ENCODE peak calls at places on chromosomes 2 and 18, in five cellular contexts. W is body of pancreas; O is heart right ventricle; N is CD8-positive, alpha-beta T cell; L is fibroblast of lung. U is an unnamed sample. For H3K36me3, the result is how much of the 10 kb centered on the place peaks cover.

GRCh38 chr18:56637897-56638231 is 528 bp downstream of the TXNL1 start:
- DNase-seq in L (peak), O (no peak), N (no peak), W (peak), U (no peak)

GRCh38 chr2:169765523-169765922 is 31.9 kb downstream of the KLHL23 start:
- DNase-seq in N (no peak), L (peak), O (no peak), W (no peak), U (no peak)

GRCh38 chr2:158214431-158214830 is 112.8 kb downstream of the UPP2 start:
- DNase-seq in L (peak), W (peak), N (no peak), O (no peak), U (no peak)

GRCh38 chr2:54657664-54658083 is 65.8 kb upstream of the EML6 start:
- DNase-seq in W (peak), O (no peak), N (peak), L (peak), U (no peak)

GRCh38 chr18:21991897-21992296 is 177.5 kb upstream of the GATA6 start:
- DNase-seq in L (no peak), O (no peak), N (no peak), W (no peak), U (no peak)

GRCh38 chr2:219396863-219397457 is 9.2 kb upstream of the DNPEP start:
- DNase-seq in O (no peak), W (no peak), L (no peak), N (no peak), U (no peak)

GRCh38 chr2:190961918-190962487 is 52.0 kb downstream of the STAT1 start:
- DNase-seq in N (no peak), W (no peak), L (peak), O (no peak), U (no peak)

GRCh38 chr2:159516241-159516758 is 100.0 kb downstream of the BAZ2B start:
- DNase-seq in O (no peak), N (no peak), W (peak), L (peak), U (no peak)

GRCh38 chr18:55466789-55467188 is 121.2 kb downstream of the TCF4 start:
- DNase-seq in W (no peak), O (no peak), L (no peak), N (no peak), U (no peak)

GRCh38 chr2:239152239-239152915 is 248.4 kb downstream of the HDAC4 start:
- DNase-seq in O (no peak), W (no peak), N (no peak), L (no peak), U (peak)

GRCh38 chr2:20052872-20053281 is 1.4 kb upstream of the LAPTM4A start:
- DNase-seq in W (peak), N (no peak), O (peak), L (peak), U (peak)

GRCh38 chr2:48483506-48483905 is 46.4 kb upstream of the STON1 start:
- DNase-seq in W (no peak), N (no peak), O (no peak), L (peak), U (no peak)

GRCh38 chr18:69648486-69648885 is 247.8 kb downstream of the DOK6 start:
- DNase-seq in O (no peak), L (no peak), W (peak), N (no peak), U (no peak)

GRCh38 chr2:182375862-182376261 is 51.0 kb downstream of the PDE1A start:
- DNase-seq in W (no peak), O (no peak), N (no peak), L (no peak), U (no peak)

GRCh38 chr2:24351627-24351938 is 8.8 kb downstream of the ITSN2 start:
- DNase-seq in O (no peak), L (no peak), W (no peak), N (no peak), U (no peak)

GRCh38 chr18:44725300-44726096 is 44.8 kb downstream of the SETBP1 start:
- DNase-seq in L (peak), O (peak), N (peak), W (peak), U (peak)

GRCh38 chr2:168039885-168040284 is 207.5 kb downstream of the STK39 start:
- DNase-seq in W (no peak), N (no peak), O (no peak), L (no peak), U (no peak)

GRCh38 chr2:231795525-231796327 is 9.5 kb downstream of the COPS7B start:
- DNase-seq in W (peak), N (no peak), O (no peak), L (peak), U (no peak)

GRCh38 chr2:43887176-43887575 is 48.4 kb downstream of the ABCG8 start:
- DNase-seq in N (no peak), O (no peak), L (no peak), W (peak), U (no peak)

GRCh38 chr18:39200153-39200552 is 1634.6 kb upstream of the CELF4 start:
- DNase-seq in L (no peak), N (no peak), O (no peak), W (no peak), U (no peak)

GRCh38 chr2:223075301-223076270 is 23.6 kb downstream of the KCNE4 start:
- DNase-seq in W (no peak), L (no peak), O (no peak), N (no peak), U (no peak)

GRCh38 chr18:32929213-32929612 is 156.4 kb upstream of the KLHL14 start:
- DNase-seq in W (no peak), O (no peak), N (no peak), L (no peak), U (no peak)

GRCh38 chr2:150588210-150588870 is 100.9 kb upstream of the RND3 start:
- DNase-seq in L (peak), O (no peak), W (no peak), N (no peak), U (no peak)

GRCh38 chr2:237733677-237734300 is 64.8 kb upstream of the RBM44 start:
- DNase-seq in N (no peak), L (no peak), O (no peak), W (peak), U (peak)

GRCh38 chr18:78981652-78981955 is 2.0 kb downstream of the SALL3 start:
- DNase-seq in W (no peak), N (no peak), L (no peak), O (no peak), U (no peak)

GRCh38 chr2:231189571-231190495 is 8.6 kb upstream of the ARMC9 start:
- DNase-seq in N (no peak), L (peak), W (peak), O (peak), U (peak)

GRCh38 chr2:181170256-181170655 is 189.9 kb downstream of the UBE2E3 start:
- DNase-seq in L (no peak), N (no peak), W (no peak), O (no peak), U (no peak)

GRCh38 chr2:108922141-108922915 is 66.7 kb downstream of the EDAR start:
- DNase-seq in O (no peak), N (no peak), L (no peak), W (no peak), U (no peak)

GRCh38 chr2:62297642-62298010 is 101.7 kb downstream of the B3GNT2 start:
- DNase-seq in O (no peak), L (no peak), N (no peak), W (peak), U (no peak)

GRCh38 chr2:152646775-152647174 is 70.5 kb downstream of the PRPF40A start:
- DNase-seq in O (no peak), L (peak), N (no peak), W (no peak), U (no peak)

GRCh38 chr2:222380456-222380855 is 43.9 kb upstream of the SGPP2 start:
- DNase-seq in W (no peak), L (no peak), O (no peak), N (no peak), U (no peak)

GRCh38 chr2:48781366-48781765 is 25.8 kb upstream of the LHCGR start:
- DNase-seq in W (no peak), O (no peak), L (no peak), N (no peak), U (no peak)

GRCh38 chr2:33583194-33583938 is 15.7 kb downstream of the FAM98A start:
- DNase-seq in O (no peak), W (peak), L (peak), N (peak), U (no peak)

GRCh38 chr2:694174-694573 is 17.0 kb upstream of the TMEM18 start:
- DNase-seq in O (no peak), L (peak), N (no peak), W (no peak), U (no peak)

GRCh38 chr18:74190086-74190485 is 41.8 kb downstream of the TIMM21 start:
- DNase-seq in L (peak), W (no peak), O (no peak), N (no peak), U (no peak)

GRCh38 chr2:223262946-223263345 is 211.0 kb downstream of the KCNE4 start:
- DNase-seq in O (no peak), N (no peak), L (no peak), W (no peak), U (no peak)

GRCh38 chr2:189506514-189506976 is 65.3 kb downstream of the WDR75 start:
- DNase-seq in N (no peak), L (no peak), W (no peak), O (no peak), U (no peak)

GRCh38 chr18:8717011-8717770 is 11.8 kb downstream of the MTCL1 start:
- DNase-seq in N (no peak), W (no peak), L (no peak), O (no peak), U (no peak)

GRCh38 chr2:206144383-206144782 is 14.9 kb downstream of the NDUFS1 start:
- DNase-seq in N (no peak), O (no peak), W (no peak), L (no peak), U (no peak)

GRCh38 chr2:206145665-206146064 is 13.6 kb downstream of the NDUFS1 start:
- DNase-seq in O (no peak), W (no peak), L (no peak), N (no peak), U (no peak)

GRCh38 chr2:206149330-206149729 is 9.9 kb downstream of the NDUFS1 start:
- DNase-seq in O (no peak), L (no peak), N (no peak), W (no peak), U (no peak)

GRCh38 chr2:206143451-206143850 is 15.8 kb downstream of the NDUFS1 start:
- DNase-seq in N (no peak), O (no peak), L (no peak), W (no peak), U (no peak)
- H3K36me3 ChIP-seq in N (under half), O (half or more), L (under half), W (half or more), U (half or more)

DNA sequence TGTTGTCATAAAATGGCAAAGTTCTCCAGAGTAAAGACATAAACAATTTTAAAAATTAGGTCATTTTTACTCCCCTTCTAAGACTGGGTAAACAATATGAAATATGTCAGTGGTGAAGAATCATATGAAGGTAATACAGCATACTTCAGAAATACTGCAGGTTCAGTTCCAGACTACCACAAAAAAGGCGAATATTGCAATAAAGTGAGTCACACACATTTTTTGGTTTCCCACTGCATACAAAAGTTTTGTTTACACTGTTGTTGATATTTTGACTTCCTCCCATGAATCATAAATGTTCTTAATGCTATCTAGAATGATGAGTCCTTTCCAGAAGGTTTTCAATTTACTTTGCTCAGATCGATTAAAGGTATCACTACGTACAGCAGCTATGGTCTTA is 73.5 kb downstream of the SMC6 start:
- DNase-seq in L (no peak), N (no peak), O (no peak), W (no peak), U (no peak)
- H3K36me3 ChIP-seq in L (under half), N (under half), O (under half), W (under half), U (half or more)

DNA sequence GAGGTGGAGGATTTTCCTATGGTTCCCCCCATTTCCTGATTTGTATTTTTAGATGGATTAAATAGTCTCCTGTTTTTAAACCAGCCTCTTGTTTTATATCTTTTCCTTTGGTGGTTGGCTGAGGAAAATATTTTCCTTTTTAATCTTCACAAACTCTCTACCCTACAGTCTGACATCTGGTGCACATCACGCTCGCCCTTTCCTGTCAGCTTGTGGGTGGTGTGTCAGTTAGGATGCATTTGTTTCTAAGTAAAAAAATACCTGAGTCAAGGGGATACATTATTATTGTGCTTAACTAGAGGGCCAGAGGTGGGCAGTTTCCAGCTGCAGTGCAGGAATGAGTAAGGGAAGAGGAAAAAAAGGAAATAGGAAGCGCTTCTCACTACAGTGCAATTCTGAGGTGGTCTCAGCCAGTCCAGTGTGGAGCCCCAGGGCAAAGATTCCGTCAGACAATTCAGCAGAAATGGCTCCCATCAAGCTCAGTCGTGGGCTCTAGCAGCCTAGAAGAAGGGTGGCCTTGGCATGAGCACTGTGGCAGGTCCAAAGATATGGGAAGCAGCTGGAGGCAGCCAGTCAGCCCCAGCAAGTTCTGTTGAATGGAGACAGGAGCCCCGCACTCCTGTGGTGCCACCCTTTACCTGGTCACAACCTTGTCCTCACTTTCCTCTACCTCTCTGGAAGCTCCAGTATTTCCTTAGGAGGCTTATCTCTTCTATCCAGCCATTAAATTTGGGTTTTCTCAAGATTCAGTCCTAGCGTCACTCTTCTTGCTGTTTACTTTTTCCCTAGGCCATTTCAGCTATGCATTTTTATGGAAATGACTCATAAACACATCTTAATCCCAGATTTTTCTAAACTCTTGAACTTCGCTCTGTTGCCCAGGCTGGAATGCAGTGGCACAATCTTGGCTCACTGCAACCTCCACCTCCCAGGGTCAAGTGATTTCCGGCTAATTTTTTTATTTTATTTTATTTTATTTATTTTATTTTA is 18.5 kb downstream of the SFTPB start:
- DNase-seq in L (peak), W (no peak), O (no peak), N (no peak), U (no peak)
- H3K36me3 ChIP-seq in L (under half), W (under half), O (under half), N (under half), U (half or more)

GRCh38 chr2:39033980-39034379 is 86.9 kb downstream of the SOS1 start:
- DNase-seq in O (no peak), N (no peak), L (peak), W (no peak), U (no peak)
- H3K36me3 ChIP-seq in O (under half), N (under half), L (under half), W (under half), U (half or more)

GRCh38 chr2:241070811-241071676 is 31.0 kb downstream of the MTERF4 start:
- DNase-seq in O (no peak), N (no peak), L (no peak), W (no peak), U (no peak)
- H3K36me3 ChIP-seq in O (under half), N (under half), L (under half), W (under half), U (under half)

GRCh38 chr18:24089059-24089458 is 49.8 kb upstream of the CABYR start:
- DNase-seq in W (no peak), L (peak), O (no peak), N (no peak), U (no peak)

GRCh38 chr18:24094561-24094960 is 44.3 kb upstream of the CABYR start:
- DNase-seq in N (no peak), O (no peak), W (no peak), L (no peak), U (no peak)

GRCh38 chr18:24089626-24090337 is 49.1 kb upstream of the CABYR start:
- DNase-seq in N (no peak), W (no peak), O (no peak), L (no peak), U (no peak)

GRCh38 chr18:24086082-24086481 is 52.8 kb upstream of the CABYR start:
- DNase-seq in W (no peak), N (no peak), O (no peak), L (no peak), U (no peak)

GRCh38 chr18:24090876-24091275 is 48.0 kb upstream of the CABYR start:
- DNase-seq in L (no peak), N (no peak), W (no peak), O (no peak), U (no peak)
- H3K36me3 ChIP-seq in L (under half), N (under half), W (under half), O (under half), U (under half)

GRCh38 chr2:165268751-165269150 is 29.5 kb downstream of the SCN2A start:
- DNase-seq in W (no peak), N (no peak), L (no peak), O (no peak), U (no peak)

GRCh38 chr2:165277295-165277694 is 38.1 kb downstream of the SCN2A start:
- DNase-seq in N (no peak), L (peak), W (no peak), O (no peak), U (no peak)

GRCh38 chr2:165275932-165276331 is 36.7 kb downstream of the SCN2A start:
- DNase-seq in W (no peak), L (no peak), N (no peak), O (no peak), U (no peak)

GRCh38 chr2:165274698-165275097 is 35.5 kb downstream of the SCN2A start:
- DNase-seq in O (peak), W (peak), N (no peak), L (peak), U (peak)

DNA sequence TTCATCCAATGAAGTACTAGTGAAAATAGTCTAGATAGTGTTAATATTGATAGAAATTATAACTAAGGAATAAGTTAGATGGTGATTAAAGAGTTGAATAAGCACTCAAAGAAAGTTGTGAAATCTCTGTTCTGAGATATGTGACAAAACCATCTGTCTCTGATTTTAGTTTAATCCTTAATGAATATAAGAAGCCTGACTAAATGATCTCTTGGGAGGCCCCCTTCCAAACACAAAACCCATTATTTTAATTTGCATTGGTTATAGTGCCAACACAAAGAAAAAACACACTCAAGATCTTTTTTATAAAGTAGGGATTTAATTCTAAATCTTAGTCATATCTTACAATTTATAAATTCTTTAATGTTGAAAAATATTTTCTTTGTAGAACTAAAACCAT is 34.0 kb downstream of the SCN2A start:
- DNase-seq in N (no peak), O (no peak), L (no peak), W (no peak), U (no peak)
- H3K36me3 ChIP-seq in N (under half), O (under half), L (under half), W (under half), U (under half)

DNA sequence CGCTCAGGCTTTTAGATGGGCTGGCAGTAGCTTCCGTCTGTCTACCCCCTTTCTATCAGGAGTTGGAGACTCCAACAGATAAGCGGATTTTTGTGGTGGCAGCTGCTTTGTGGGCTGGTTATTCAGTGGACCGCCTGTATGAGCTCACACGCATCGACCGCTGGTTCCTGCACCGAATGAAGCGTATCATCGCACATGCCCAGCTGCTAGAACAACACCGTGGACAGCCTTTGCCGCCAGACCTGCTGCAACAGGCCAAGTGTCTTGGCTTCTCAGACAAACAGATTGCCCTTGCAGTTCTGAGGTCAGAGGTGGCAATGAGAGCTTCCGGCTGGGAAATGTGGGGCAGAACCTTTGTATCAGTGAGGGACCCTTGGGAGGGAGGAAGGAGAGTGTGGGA is 14.8 kb downstream of the CAD start:
- DNase-seq in W (no peak), L (no peak), O (no peak), N (no peak), U (no peak)
- H3K36me3 ChIP-seq in W (under half), L (under half), O (half or more), N (half or more), U (half or more)

GRCh38 chr2:47070920-47071824 is 83.9 kb downstream of the STPG4 start:
- DNase-seq in W (peak), L (peak), O (peak), N (peak), U (peak)

GRCh38 chr2:47069628-47070154 is 85.4 kb downstream of the STPG4 start:
- DNase-seq in N (no peak), L (peak), W (peak), O (peak), U (peak)

GRCh38 chr2:47067788-47068407 is 87.2 kb downstream of the STPG4 start:
- DNase-seq in N (no peak), O (peak), L (no peak), W (no peak), U (no peak)

GRCh38 chr2:47070155-47070919 is 84.8 kb downstream of the STPG4 start:
- DNase-seq in O (no peak), L (no peak), W (no peak), N (no peak), U (peak)

GRCh38 chr2:47068966-47069627 is 86.0 kb downstream of the STPG4 start:
- DNase-seq in O (no peak), W (no peak), N (no peak), L (no peak), U (peak)
- H3K36me3 ChIP-seq in O (under half), W (under half), N (under half), L (under half), U (under half)

GRCh38 chr2:241655516-241656189 is 18.2 kb downstream of the ATG4B start:
- DNase-seq in W (no peak), O (no peak), N (no peak), L (no peak), U (no peak)
- H3K36me3 ChIP-seq in W (under half), O (under half), N (half or more), L (under half), U (half or more)

U was measured in heart left ventricle.